ENCODE peak calls at places on chromosomes 6 and 20, in seven cellular contexts. R, S, M, U, O, C and D are unnamed samples.

GRCh38 chr6:11754625-11755289 is 23.8 kb downstream of the ADTRP start:
- DNase-seq in R (no peak), S (no peak), M (no peak), U (no peak), O (no peak), C (no peak), D (no peak)

GRCh38 chr6:111381126-111381525 is 101.9 kb downstream of the REV3L start:
- DNase-seq in R (no peak), S (no peak), M (no peak), U (no peak), O (no peak), C (no peak), D (no peak)

GRCh38 chr6:105397987-105398386 is 4.9 kb downstream of the PREP start:
- DNase-seq in R (no peak), S (no peak), M (no peak), U (no peak), O (no peak), C (no peak), D (no peak)

GRCh38 chr6:108570518-108570917 is 9.8 kb downstream of the FOXO3 start:
- DNase-seq in R (no peak), S (no peak), M (no peak), U (no peak), O (no peak), C (no peak), D (no peak)

GRCh38 chr20:4750381-4750780 is 28.7 kb downstream of the PRND start:
- DNase-seq in R (no peak), S (no peak), M (no peak), U (no peak), O (no peak), C (no peak), D (no peak)

GRCh38 chr6:15457903-15458530 is 204.8 kb downstream of the DTNBP1 start:
- DNase-seq in R (no peak), S (no peak), M (no peak), U (no peak), O (no peak), C (peak; percentile 32), D (no peak)

GRCh38 chr6:162973975-162974374 is 246.2 kb downstream of the PACRG start:
- DNase-seq in R (no peak), S (no peak), M (no peak), U (no peak), O (no peak), C (no peak), D (no peak)

GRCh38 chr6:16168121-16168520 is 39.2 kb downstream of the MYLIP start:
- DNase-seq in R (no peak), S (no peak), M (no peak), U (no peak), O (no peak), C (no peak), D (no peak)

GRCh38 chr6:146890644-146891434 is 292.1 kb downstream of the ADGB start:
- DNase-seq in R (no peak), S (no peak), M (no peak), U (no peak), O (no peak), C (no peak), D (no peak)

GRCh38 chr6:20810732-20811111 is 276.5 kb downstream of the CDKAL1 start:
- DNase-seq in R (no peak), S (no peak), M (no peak), U (no peak), O (no peak), C (no peak), D (no peak)

GRCh38 chr6:150410906-150411305 is 42.1 kb downstream of the IYD start:
- DNase-seq in R (no peak), S (no peak), M (no peak), U (no peak), O (no peak), C (no peak), D (no peak)

GRCh38 chr6:10516953-10517352 is 4.2 kb upstream of the GCNT2 start:
- DNase-seq in R (no peak), S (no peak), M (no peak), U (no peak), O (no peak), C (no peak), D (no peak)

GRCh38 chr6:44043479-44044153 is 83.6 kb downstream of the MRPL14 start:
- DNase-seq in R (peak; percentile 34), S (no peak), M (peak; percentile 36), U (no peak), O (no peak), C (peak; percentile 59), D (no peak)

GRCh38 chr6:91613481-91613880 is 1026.6 kb upstream of the MAP3K7 start:
- DNase-seq in R (no peak), S (no peak), M (no peak), U (no peak), O (no peak), C (no peak), D (no peak)

GRCh38 chr6:139047677-139048076 is 19.1 kb downstream of the ABRACL start:
- DNase-seq in R (no peak), S (no peak), M (no peak), U (no peak), O (no peak), C (no peak), D (no peak)

GRCh38 chr6:136880748-136881460 is 41.2 kb upstream of the SLC35D3 start:
- DNase-seq in R (no peak), S (no peak), M (no peak), U (no peak), O (no peak), C (no peak), D (no peak)

GRCh38 chr20:63116412-63117106 is 99.4 kb downstream of the YTHDF1 start:
- DNase-seq in R (peak; percentile 31), S (no peak), M (no peak), U (peak; percentile 81), O (peak; percentile 45), C (no peak), D (no peak)

GRCh38 chr6:43770417-43771209 is 602 bp downstream of the VEGFA start:
- DNase-seq in R (peak; percentile 83), S (no peak), M (peak; percentile 83), U (peak; percentile 94), O (peak; percentile 89), C (peak; percentile 74), D (no peak)

GRCh38 chr6:14396826-14397517 is 279.4 kb downstream of the CD83 start:
- DNase-seq in R (peak; percentile 53), S (no peak), M (no peak), U (no peak), O (no peak), C (peak; percentile 54), D (no peak)
- TF ChIP-seq CTCF in R (no peak), S (no peak), M (peak; percentile 56), U (no peak), O (no peak), C (peak; percentile 35), D (peak; percentile 53)

GRCh38 chr20:53660947-53661381 is 67.3 kb upstream of the ZNF217 start:
- DNase-seq in R (no peak), S (no peak), M (no peak), U (no peak), O (no peak), C (peak; percentile 51), D (no peak)

GRCh38 chr20:53668981-53669380 is 75.3 kb upstream of the ZNF217 start:
- DNase-seq in R (peak; percentile 69), S (no peak), M (no peak), U (no peak), O (no peak), C (no peak), D (no peak)

GRCh38 chr20:53664121-53664520 is 70.5 kb upstream of the ZNF217 start:
- DNase-seq in R (no peak), S (no peak), M (no peak), U (no peak), O (no peak), C (no peak), D (no peak)

GRCh38 chr20:53662595-53662994 is 69.0 kb upstream of the ZNF217 start:
- DNase-seq in R (no peak), S (no peak), M (no peak), U (no peak), O (no peak), C (no peak), D (no peak)

DNA sequence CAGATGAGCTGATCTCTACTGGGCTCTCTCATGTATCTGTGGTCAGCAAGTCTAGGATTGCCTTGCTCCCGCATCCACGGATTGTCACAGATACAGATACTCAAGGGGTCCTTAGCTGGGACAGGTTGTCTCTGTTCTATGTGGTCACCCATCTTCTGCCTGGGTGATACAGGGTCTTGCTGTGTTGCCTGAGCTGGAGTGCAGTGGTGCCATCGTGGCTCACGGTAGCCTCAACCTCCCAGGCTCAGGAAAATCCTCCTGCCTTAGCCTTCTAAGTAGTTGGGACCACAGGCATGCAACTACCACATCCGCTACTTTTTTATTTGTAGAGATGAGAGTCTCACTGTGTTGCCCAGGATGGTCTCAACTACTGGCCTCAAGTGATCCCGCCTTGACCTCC is 72.5 kb upstream of the ZNF217 start:
- DNase-seq in R (no peak), S (no peak), M (no peak), U (no peak), O (no peak), C (peak; percentile 1), D (no peak)
- TF ChIP-seq CTCF in R (no peak), S (no peak), M (no peak), U (no peak), O (no peak), C (no peak), D (no peak)

GRCh38 chr6:77650098-77650663 is 2.7 kb upstream of the MEI4 start:
- DNase-seq in R (no peak), S (no peak), M (no peak), U (peak; percentile 75), O (peak; percentile 59), C (no peak), D (peak; percentile 67)
- TF ChIP-seq CTCF in R (no peak), S (no peak), M (no peak), U (no peak), O (peak; percentile 15), C (no peak), D (peak; percentile 57)

DNA sequence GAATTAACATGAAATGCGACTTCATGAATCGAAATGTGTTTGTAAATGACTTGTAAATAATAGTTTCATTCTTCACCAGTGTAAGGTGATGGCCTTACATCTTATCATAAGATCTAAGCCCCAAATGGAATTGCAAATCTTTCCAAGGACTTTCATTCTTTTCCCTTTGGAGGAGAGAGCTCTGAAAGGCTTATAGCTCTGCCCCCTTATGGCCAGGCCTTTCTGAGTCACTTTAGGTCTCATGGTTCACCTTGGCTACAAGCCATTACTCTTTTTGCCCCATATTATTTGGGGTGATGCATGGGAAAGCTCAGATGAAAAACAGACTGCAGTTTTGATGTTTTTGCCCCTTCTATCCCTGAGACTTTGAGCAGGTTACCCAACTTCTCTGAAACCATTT is 209.1 kb upstream of the BMP2 start:
- DNase-seq in R (no peak), S (no peak), M (no peak), U (no peak), O (no peak), C (no peak), D (no peak)
- TF ChIP-seq CTCF in R (no peak), S (peak; percentile 4), M (no peak), U (no peak), O (no peak), C (no peak), D (no peak)